ENCODE peak calls at places on chromosomes 1 and 21, in nine cellular contexts. G is body of pancreas; Z is CD4-positive, CD25-positive, alpha-beta regulatory T cell; E is IMR-90; M is dorsolateral prefrontal cortex; A is mucosa of descending colon; D is GM12865; V is PC-3; K is GM06990. C is an unnamed sample.

GRCh38 chr1:202577381-202577780 is 132.9 kb downstream of the SYT2 start:
- DNase-seq in V (no peak), E (peak; percentile 60), M (no peak), G (no peak), D (no peak), K (no peak), Z (no peak), A (no peak), C (no peak)

GRCh38 chr1:230332429-230333088 is 93.6 kb downstream of the PGBD5 start:
- DNase-seq in M (no peak), G (no peak), D (no peak), A (no peak), K (no peak), E (no peak), V (no peak), Z (no peak), C (no peak)

GRCh38 chr1:210125143-210125542 is 107.5 kb upstream of the SERTAD4 start:
- DNase-seq in M (no peak), E (no peak), D (no peak), A (no peak), V (no peak), G (no peak), K (no peak), Z (no peak), C (no peak)

GRCh38 chr1:197915217-197915616 is 2.0 kb upstream of the LHX9 start:
- DNase-seq in G (no peak), E (no peak), A (no peak), M (no peak), V (no peak), Z (no peak), K (no peak), D (no peak), C (no peak)

GRCh38 chr1:172826096-172826741 is 167.3 kb downstream of the FASLG start:
- DNase-seq in M (no peak), E (peak; percentile 95), D (peak; percentile 21), A (peak; percentile 39), V (peak; percentile 99), K (no peak), Z (no peak), G (peak; percentile 16), C (no peak)

GRCh38 chr1:227880342-227880924 is 65.0 kb downstream of the PRSS38 start:
- DNase-seq in G (no peak), Z (no peak), E (no peak), M (no peak), K (no peak), A (no peak), D (no peak), V (no peak), C (no peak)

GRCh38 chr1:98086156-98086555 is 165.3 kb upstream of the DPYD start:
- DNase-seq in A (no peak), M (no peak), K (no peak), G (no peak), E (peak; percentile 90), V (peak; percentile 39), Z (no peak), D (no peak), C (no peak)

GRCh38 chr1:59672851-59673574 is 141.7 kb upstream of the HOOK1 start:
- DNase-seq in Z (no peak), V (peak; percentile 79), A (no peak), E (peak; percentile 81), K (no peak), D (no peak), M (no peak), G (no peak), C (peak; percentile 58)

GRCh38 chr1:78607334-78607927 is 12.8 kb upstream of the IFI44L start:
- DNase-seq in E (peak; percentile 51), D (peak; percentile 38), K (no peak), M (no peak), A (peak; percentile 29), V (peak; percentile 69), Z (peak; percentile 13), G (no peak), C (no peak)

DNA sequence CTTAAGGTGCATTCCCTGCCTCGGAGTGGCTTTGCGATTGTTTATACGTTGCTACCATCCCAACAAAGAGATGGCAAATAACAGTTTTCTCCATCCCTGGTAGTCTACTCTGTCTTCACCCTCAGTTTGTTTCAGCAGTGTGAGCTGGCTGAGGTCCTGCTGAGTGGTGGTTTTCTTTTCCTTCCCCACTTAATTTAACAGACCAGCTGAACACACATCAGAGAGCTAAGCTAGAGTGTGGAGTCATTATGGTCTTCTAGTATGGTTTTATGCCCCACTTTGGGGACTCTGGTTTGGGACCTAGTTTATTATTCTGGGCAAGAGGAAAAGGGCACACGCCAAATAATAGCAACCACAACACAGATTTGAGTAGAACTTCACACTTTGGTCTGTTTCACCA is 2.2 kb downstream of the PIGV start:
- DNase-seq in A (no peak), K (no peak), G (no peak), D (peak; percentile 17), V (no peak), E (no peak), Z (no peak), M (no peak), C (no peak)
- H3K4me3 ChIP-seq in A (no peak overlapping the region), K (no peak overlapping the region), G (no peak overlapping the region), D (no peak overlapping the region), V (no peak overlapping the region), E (no peak overlapping the region), Z (no peak overlapping the region), M (no peak overlapping the region), C (no peak overlapping the region)

DNA sequence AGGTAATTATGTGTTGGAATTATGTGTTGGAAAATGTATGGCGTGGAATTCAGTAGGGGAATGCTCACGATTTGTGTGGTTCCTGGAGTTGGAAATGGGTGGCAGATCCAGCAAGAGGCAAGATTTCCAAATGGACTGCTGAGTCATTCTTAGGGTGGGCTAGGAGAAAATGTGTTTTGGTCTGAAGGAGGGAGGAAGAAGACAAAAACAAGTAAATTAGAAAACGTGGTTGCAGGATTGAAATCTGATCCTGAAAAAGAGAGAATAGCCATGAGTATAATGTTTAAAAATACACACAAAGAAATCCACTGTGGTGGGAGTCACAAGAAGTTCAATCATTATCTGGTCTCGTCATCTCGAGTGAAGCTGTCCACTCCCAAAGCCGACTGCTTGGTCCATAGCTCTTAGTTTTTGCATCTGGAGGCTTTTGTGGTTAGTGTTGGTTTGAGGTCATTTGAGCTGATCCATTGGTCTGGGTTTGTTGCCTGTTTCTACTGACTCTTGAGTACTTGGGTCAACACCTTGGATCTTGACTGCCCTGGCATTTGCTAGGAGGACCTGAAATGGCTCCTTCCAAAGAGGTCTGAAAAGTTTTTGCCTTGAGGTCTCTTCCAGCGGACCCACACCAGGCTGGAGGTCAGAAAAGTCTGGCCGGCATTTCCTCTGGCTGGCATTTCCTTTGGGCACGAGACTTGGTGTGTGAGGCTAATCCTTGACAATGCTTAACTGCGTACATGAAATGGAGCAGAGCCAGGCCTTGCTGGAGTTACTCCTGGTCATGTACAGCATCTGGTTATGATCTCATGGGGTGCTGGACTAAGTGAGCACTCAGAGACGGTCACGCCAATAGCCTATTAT is 9.2 kb downstream of the MX2 start:
- DNase-seq in A (no peak), Z (no peak), D (no peak), M (no peak), G (no peak), E (no peak), K (no peak), V (no peak), C (no peak)
- H3K4me3 ChIP-seq in A (no peak overlapping the region), Z (peak overlapping the region; percentile 81), D (peak overlapping the region; percentile 69), M (no peak overlapping the region), G (no peak overlapping the region), E (no peak overlapping the region), K (peak overlapping the region; percentile 18), V (no peak overlapping the region), C (no peak overlapping the region)

GRCh38 chr1:223133301-223133823 is 9.7 kb downstream of the TLR5 start:
- DNase-seq in D (no peak), V (no peak), E (no peak), G (no peak), M (no peak), A (no peak), Z (no peak), K (no peak), C (no peak)
- H3K4me3 ChIP-seq in D (no peak overlapping the region), V (peak overlapping the region; percentile 62), E (no peak overlapping the region), G (no peak overlapping the region), M (peak overlapping the region; percentile 45), A (no peak overlapping the region), Z (peak overlapping the region; percentile 70), K (no peak overlapping the region), C (peak overlapping the region; percentile 50)

GRCh38 chr1:248686815-248687214 is 15.8 kb downstream of the OR14I1 start:
- DNase-seq in D (peak; percentile 74), Z (peak; percentile 34), A (peak; percentile 46), G (peak; percentile 23), K (peak; percentile 32), E (no peak), V (peak; percentile 66), M (no peak), C (no peak)
- H3K4me3 ChIP-seq in D (no peak overlapping the region), Z (no peak overlapping the region), A (no peak overlapping the region), G (no peak overlapping the region), K (no peak overlapping the region), E (no peak overlapping the region), V (no peak overlapping the region), M (no peak overlapping the region), C (no peak overlapping the region)

GRCh38 chr21:20040768-20041167 is 957.4 kb upstream of the NCAM2 start:
- DNase-seq in G (no peak), D (no peak), K (no peak), Z (no peak), M (no peak), A (peak; percentile 34), V (peak; percentile 14), E (no peak), C (no peak)

DNA sequence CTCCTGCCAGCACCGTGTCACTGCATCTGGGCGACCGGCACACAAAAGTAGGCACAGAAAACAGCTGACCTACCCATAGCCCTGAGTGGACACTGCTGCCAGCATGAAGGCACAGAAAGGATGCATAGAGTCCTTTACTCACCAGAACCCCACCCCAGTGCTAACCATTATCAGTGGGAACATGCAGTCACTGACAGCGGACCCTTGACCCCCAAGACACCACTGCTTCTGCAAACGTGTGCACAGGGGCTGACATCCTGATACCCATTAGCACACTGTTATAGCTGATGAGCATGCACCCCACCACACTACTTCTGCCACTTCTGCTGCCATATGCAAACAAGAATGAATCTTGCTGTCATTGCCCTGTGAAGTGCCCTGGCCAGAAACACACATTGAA is 953.0 kb upstream of the NCAM2 start:
- DNase-seq in K (no peak), M (no peak), Z (no peak), E (no peak), V (no peak), D (no peak), A (no peak), G (no peak), C (no peak)
- H3K4me3 ChIP-seq in K (no peak overlapping the region), M (no peak overlapping the region), Z (no peak overlapping the region), E (no peak overlapping the region), V (no peak overlapping the region), D (no peak overlapping the region), A (no peak overlapping the region), G (no peak overlapping the region), C (no peak overlapping the region)

GRCh38 chr1:15242766-15243165 is 4.3 kb upstream of the FHAD1 start:
- DNase-seq in V (no peak), M (no peak), K (no peak), A (no peak), D (no peak), G (no peak), Z (no peak), E (no peak), C (no peak)
- H3K4me3 ChIP-seq in V (no peak overlapping the region), M (no peak overlapping the region), K (no peak overlapping the region), A (no peak overlapping the region), D (no peak overlapping the region), G (no peak overlapping the region), Z (no peak overlapping the region), E (no peak overlapping the region), C (no peak overlapping the region)

GRCh38 chr1:206723500-206724472 is 39.1 kb downstream of the MAPKAPK2 start:
- DNase-seq in M (no peak), E (peak; percentile 86), G (peak; percentile 71), K (no peak), D (no peak), Z (no peak), A (no peak), V (peak; percentile 98), C (peak; percentile 83)
- H3K4me3 ChIP-seq in M (no peak overlapping the region), E (no peak overlapping the region), G (no peak overlapping the region), K (no peak overlapping the region), D (no peak overlapping the region), Z (no peak overlapping the region), A (no peak overlapping the region), V (peak overlapping the region; percentile 20), C (peak overlapping the region; percentile 11)

C was measured in lower lobe of right lung.